ENCODE peak calls at places on chromosomes 16 and 17, in eight cellular contexts. K, T, S, J, D, E, N and M are unnamed samples.

GRCh38 chr16:82735696-82736095 is 108.9 kb downstream of the CDH13 start:
- DNase-seq in K (no peak), T (no peak), S (no peak), J (no peak), D (no peak), E (no peak), N (no peak), M (no peak)

GRCh38 chr17:68248199-68248825 is 469 bp downstream of the AMZ2 start:
- DNase-seq in K (no peak), T (no peak), S (no peak), J (no peak), D (no peak), E (no peak), N (peak; percentile 84), M (peak; percentile 47)

GRCh38 chr16:49921791-49922456 is 66.0 kb upstream of the ZNF423 start:
- DNase-seq in K (peak; percentile 1), T (peak; percentile 78), S (peak; percentile 51), J (no peak), D (peak; percentile 88), E (peak; percentile 66), N (peak; percentile 80), M (no peak)

GRCh38 chr16:546909-547770 is 13.1 kb upstream of the PRR35 start:
- DNase-seq in K (no peak), T (no peak), S (no peak), J (no peak), D (peak; percentile 95), E (no peak), N (peak; percentile 95), M (no peak)

GRCh38 chr17:42142371-42142896 is 12.4 kb downstream of the RAB5C start:
- DNase-seq in K (no peak), T (no peak), S (no peak), J (no peak), D (no peak), E (no peak), N (no peak), M (no peak)

GRCh38 chr17:31582151-31582907 is 190.9 kb downstream of the RAB11FIP4 start:
- DNase-seq in K (no peak), T (peak; percentile 80), S (no peak), J (no peak), D (no peak), E (peak; percentile 77), N (peak; percentile 15), M (peak; percentile 61)

GRCh38 chr17:50559674-50560184 is 786 bp upstream of the CACNA1G start:
- DNase-seq in K (no peak), T (peak; percentile 66), S (peak; percentile 64), J (no peak), D (peak; percentile 99), E (peak; percentile 67), N (no peak), M (no peak)

GRCh38 chr17:44417553-44417952 is 28.1 kb upstream of the ITGA2B start:
- DNase-seq in K (peak; percentile 41), T (peak; percentile 52), S (peak; percentile 29), J (peak; percentile 68), D (no peak), E (peak; percentile 55), N (no peak), M (peak; percentile 35)

GRCh38 chr17:32192379-32192778 is 50.1 kb downstream of the RHOT1 start:
- DNase-seq in K (no peak), T (no peak), S (no peak), J (no peak), D (no peak), E (no peak), N (no peak), M (no peak)

GRCh38 chr16:56915311-56916105 is 16.4 kb upstream of the HERPUD1 start:
- DNase-seq in K (no peak), T (no peak), S (no peak), J (no peak), D (no peak), E (no peak), N (no peak), M (no peak)

GRCh38 chr16:81035975-81036750 is 521 bp downstream of the ATMIN start:
- DNase-seq in K (no peak), T (peak; percentile 73), S (no peak), J (no peak), D (peak; percentile 10), E (peak; percentile 64), N (peak; percentile 37), M (no peak)

GRCh38 chr17:61400058-61400785 is 579 bp downstream of the TBX2 start:
- DNase-seq in K (no peak), T (no peak), S (no peak), J (no peak), D (peak; percentile 57), E (no peak), N (peak; percentile 48), M (no peak)

GRCh38 chr16:15949210-15950166 is at the start of gene ABCC1:
- DNase-seq in K (no peak), T (peak; percentile 90), S (no peak), J (no peak), D (peak; percentile 33), E (peak; percentile 87), N (peak; percentile 64), M (no peak)

GRCh38 chr17:5418858-5419355 is 555 bp downstream of the NUP88 start:
- DNase-seq in K (no peak), T (peak; percentile 81), S (no peak), J (no peak), D (no peak), E (peak; percentile 79), N (peak; percentile 12), M (no peak)

GRCh38 chr16:86575754-86576557 is 2.4 kb upstream of the FOXL1 start:
- DNase-seq in K (no peak), T (peak; percentile 64), S (peak; percentile 97), J (peak; percentile 95), D (peak; percentile 72), E (peak; percentile 65), N (peak; percentile 64), M (peak; percentile 79)

GRCh38 chr17:21058098-21058893 is 15.5 kb upstream of the USP22 start:
- DNase-seq in K (no peak), T (no peak), S (no peak), J (no peak), D (no peak), E (no peak), N (peak; percentile 18), M (no peak)

GRCh38 chr16:86202267-86202666 is 303.3 kb downstream of the IRF8 start:
- DNase-seq in K (no peak), T (no peak), S (no peak), J (no peak), D (no peak), E (no peak), N (no peak), M (no peak)

GRCh38 chr17:33228548-33228947 is 64.5 kb downstream of the ASIC2 start:
- DNase-seq in K (no peak), T (no peak), S (no peak), J (no peak), D (no peak), E (no peak), N (no peak), M (no peak)

GRCh38 chr17:64508683-64509082 is 1.9 kb downstream of the CEP95 start:
- DNase-seq in K (no peak), T (no peak), S (no peak), J (no peak), D (no peak), E (no peak), N (no peak), M (no peak)
- TF ChIP-seq CTCF in K (no peak), T (no peak), S (no peak), J (no peak), D (no peak), E (no peak), N (no peak), M (no peak)

GRCh38 chr17:17785407-17785806 is 51.4 kb downstream of the SREBF1 start:
- DNase-seq in K (no peak), T (no peak), S (no peak), J (no peak), D (no peak), E (no peak), N (no peak), M (no peak)

GRCh38 chr17:17783825-17784598 is 52.8 kb downstream of the SREBF1 start:
- DNase-seq in K (no peak), T (no peak), S (no peak), J (no peak), D (peak; percentile 53), E (no peak), N (peak; percentile 28), M (peak; percentile 5)

GRCh38 chr17:17783121-17783824 is 53.5 kb downstream of the SREBF1 start:
- DNase-seq in K (no peak), T (peak; percentile 84), S (no peak), J (no peak), D (peak; percentile 90), E (peak; percentile 79), N (peak; percentile 46), M (no peak)

GRCh38 chr17:17782425-17783120 is 54.2 kb downstream of the SREBF1 start:
- DNase-seq in K (no peak), T (peak; percentile 65), S (no peak), J (no peak), D (peak; percentile 69), E (peak; percentile 47), N (no peak), M (no peak)

DNA sequence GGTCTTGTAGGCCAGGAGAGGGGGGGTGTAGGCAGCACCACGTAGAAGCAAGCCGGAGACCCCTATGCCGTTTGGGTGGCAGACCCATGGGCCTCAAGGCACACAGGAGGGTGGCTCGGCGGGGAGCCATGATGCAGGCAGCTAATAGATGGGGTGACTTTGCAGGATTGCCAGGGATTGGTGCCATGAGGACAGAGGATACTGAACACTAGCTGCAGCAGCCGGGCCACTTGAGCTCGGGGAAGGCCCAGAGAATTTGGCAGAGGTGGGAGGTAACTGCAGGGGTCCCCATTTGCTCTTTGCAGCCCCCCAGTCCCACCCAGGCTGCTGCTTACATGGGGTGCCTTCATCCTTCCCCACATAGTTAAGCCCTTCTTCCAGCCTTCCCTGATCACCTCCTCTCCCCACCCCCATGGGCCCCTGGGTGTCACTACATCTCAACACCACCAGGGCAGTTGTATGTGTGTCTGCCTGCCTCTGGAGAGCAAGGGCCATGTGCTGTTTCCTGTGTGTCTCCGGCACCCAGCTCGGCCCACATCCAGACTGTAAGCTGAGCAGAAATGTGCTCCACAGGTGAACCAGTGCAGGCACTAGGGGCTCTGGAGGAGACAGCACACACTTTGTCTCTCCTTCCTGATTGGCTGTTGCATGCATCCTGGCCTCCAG is 52.1 kb downstream of the SREBF1 start:
- DNase-seq in K (no peak), T (no peak), S (no peak), J (no peak), D (peak; percentile 77), E (no peak), N (peak; percentile 66), M (no peak)
- TF ChIP-seq CTCF in K (no peak), T (no peak), S (peak; percentile 37), J (peak; percentile 36), D (peak; percentile 42), E (no peak), N (peak; percentile 42), M (no peak)

DNA sequence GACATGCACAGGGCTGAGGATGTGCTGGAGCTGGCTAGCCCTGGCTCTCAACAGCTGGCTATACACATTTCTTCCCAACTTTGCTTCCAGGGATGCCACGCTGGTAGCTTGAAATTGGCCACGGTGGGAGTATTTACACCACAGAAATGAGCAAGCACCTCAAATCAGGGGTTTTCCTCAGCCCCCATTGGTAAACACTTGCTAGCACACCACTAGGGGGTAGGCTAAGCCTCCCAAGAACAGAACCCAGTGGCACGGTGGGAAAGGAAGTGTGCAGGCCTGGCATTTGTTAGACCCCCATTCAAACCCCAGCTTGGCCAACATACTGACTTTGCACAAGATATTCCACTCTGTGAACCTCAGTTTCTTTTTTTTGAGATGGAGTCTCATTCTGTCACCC is 12.9 kb downstream of the DRC3 start:
- DNase-seq in K (no peak), T (peak; percentile 64), S (no peak), J (no peak), D (no peak), E (peak; percentile 59), N (no peak), M (no peak)
- TF ChIP-seq CTCF in K (no peak), T (peak; percentile 31), S (peak; percentile 44), J (peak; percentile 39), D (peak; percentile 65), E (peak; percentile 26), N (peak; percentile 47), M (no peak)

GRCh38 chr17:45768000-45768399 is 16.1 kb upstream of the CRHR1 start:
- DNase-seq in K (no peak), T (no peak), S (no peak), J (no peak), D (no peak), E (no peak), N (no peak), M (no peak)
- TF ChIP-seq CTCF in K (no peak), T (no peak), S (peak; percentile 24), J (no peak), D (peak; percentile 37), E (no peak), N (no peak), M (no peak)